ENCODE peak calls at places on chromosomes 12 and 14, in four cellular contexts. E, N, Y and R are unnamed samples.
A peak's percentile ranks its signal among the peaks of the same experiment; 100 is the strongest.

GRCh38 chr12:33605776-33606175 is 166.2 kb upstream of the SYT10 start:
- DNase-seq in E (no peak), N (no peak), Y (no peak), R (no peak)

GRCh38 chr14:56632192-56632591 is 52.6 kb downstream of the TMEM260 start:
- DNase-seq in E (no peak), N (no peak), Y (no peak), R (no peak)

GRCh38 chr14:103140316-103141109 is 17.3 kb downstream of the TNFAIP2 start:
- DNase-seq in E (no peak), N (no peak), Y (no peak), R (no peak)

GRCh38 chr12:52139579-52140062 is 52.2 kb downstream of the KRT80 start:
- DNase-seq in E (no peak), N (no peak), Y (no peak), R (no peak)

GRCh38 chr14:68653754-68654153 is 139.1 kb downstream of the ZFP36L1 start:
- DNase-seq in E (no peak), N (no peak), Y (no peak), R (no peak)

GRCh38 chr12:108712925-108713203 is 18.5 kb downstream of the CORO1C start:
- DNase-seq in E (no peak), N (no peak), Y (no peak), R (no peak)

GRCh38 chr14:22508662-22509035 is 80.4 kb downstream of the DAD1 start:
- DNase-seq in E (no peak), N (no peak), Y (no peak), R (no peak)

GRCh38 chr14:61188936-61189808 is 92.0 kb downstream of the TMEM30B start:
- DNase-seq in E (no peak), N (peak; percentile 70), Y (peak; percentile 7), R (no peak)

GRCh38 chr12:103877934-103878510 is 37.0 kb upstream of the NT5DC3 start:
- DNase-seq in E (peak; percentile 33), N (peak; percentile 52), Y (no peak), R (peak; percentile 58)

GRCh38 chr12:15688202-15688736 is 100.9 kb downstream of the EPS8 start:
- DNase-seq in E (no peak), N (no peak), Y (no peak), R (no peak)

GRCh38 chr14:30572237-30572636 is 13.3 kb downstream of the G2E3 start:
- DNase-seq in E (no peak), N (no peak), Y (no peak), R (no peak)

GRCh38 chr12:110349521-110350151 is 53.9 kb downstream of the ANAPC7 start:
- DNase-seq in E (no peak), N (no peak), Y (peak; percentile 27), R (no peak)

GRCh38 chr12:90940872-90941499 is 14.0 kb downstream of the CCER1 start:
- DNase-seq in E (peak; percentile 17), N (peak; percentile 75), Y (no peak), R (peak; percentile 8)

GRCh38 chr12:6072302-6072752 is 52.1 kb downstream of the VWF start:
- DNase-seq in E (no peak), N (peak; percentile 72), Y (no peak), R (no peak)

GRCh38 chr12:80268924-80269749 is 169.8 kb downstream of the OTOGL start:
- DNase-seq in E (no peak), N (peak; percentile 92), Y (no peak), R (no peak)

GRCh38 chr12:18719922-18720321 is 17.9 kb downstream of the PLCZ1 start:
- DNase-seq in E (no peak), N (no peak), Y (no peak), R (no peak)

GRCh38 chr12:49098035-49098451 is 3.4 kb upstream of the DHH start:
- DNase-seq in E (no peak), N (peak; percentile 58), Y (peak; percentile 45), R (peak; percentile 31)

GRCh38 chr14:99676657-99677056 is 7.4 kb upstream of the CYP46A1 start:
- DNase-seq in E (no peak), N (no peak), Y (no peak), R (no peak)

GRCh38 chr14:75880512-75880911 is 101.3 kb downstream of the TGFB3 start:
- DNase-seq in E (no peak), N (no peak), Y (no peak), R (no peak)

GRCh38 chr14:38211258-38211735 is 3.6 kb downstream of the SSTR1 start:
- DNase-seq in E (no peak), N (no peak), Y (no peak), R (no peak)

GRCh38 chr14:95953111-95953724 is 76.6 kb downstream of the TUNAR start:
- DNase-seq in E (no peak), N (no peak), Y (no peak), R (no peak)

GRCh38 chr12:6914246-6914947 is at the start of gene ENO2:
- DNase-seq in E (peak; percentile 7), N (peak; percentile 51), Y (peak; percentile 79), R (peak; percentile 33)

GRCh38 chr14:89899917-89900680 is 54.4 kb downstream of the EFCAB11 start:
- DNase-seq in E (no peak), N (peak; percentile 35), Y (peak; percentile 8), R (no peak)

GRCh38 chr12:24039113-24039525 is 89.6 kb upstream of the SOX5 start:
- DNase-seq in E (no peak), N (peak; percentile 66), Y (no peak), R (no peak)

GRCh38 chr12:14399871-14400270 is 34.4 kb downstream of the ATF7IP start:
- DNase-seq in E (no peak), N (peak; percentile 42), Y (no peak), R (no peak)

GRCh38 chr14:98382662-98383061 is 889.3 kb downstream of the BCL11B start:
- DNase-seq in E (no peak), N (no peak), Y (no peak), R (no peak)

GRCh38 chr12:47778842-47779241 is 5.8 kb downstream of the SLC48A1 start:
- DNase-seq in E (no peak), N (no peak), Y (no peak), R (no peak)

GRCh38 chr12:107539196-107539939 is 146.2 kb upstream of the PWP1 start:
- DNase-seq in E (no peak), N (no peak), Y (no peak), R (no peak)

GRCh38 chr14:90483551-90483950 is 86.7 kb downstream of the CALM1 start:
- DNase-seq in E (no peak), N (peak; percentile 14), Y (no peak), R (no peak)

GRCh38 chr12:26921886-26922285 is 15.9 kb downstream of the INTS13 start:
- DNase-seq in E (no peak), N (no peak), Y (no peak), R (no peak)

GRCh38 chr12:53201170-53201541 is 5.9 kb downstream of the ITGB7 start:
- DNase-seq in E (no peak), N (no peak), Y (no peak), R (no peak)

GRCh38 chr12:118144499-118144898 is 8.6 kb downstream of the PEBP1 start:
- DNase-seq in E (no peak), N (no peak), Y (no peak), R (no peak)

GRCh38 chr12:70733385-70733784 is 96.2 kb upstream of the PTPRB start:
- DNase-seq in E (no peak), N (peak; percentile 71), Y (no peak), R (peak; percentile 13)

GRCh38 chr12:29962276-29963035 is 178.7 kb upstream of the TMTC1 start:
- DNase-seq in E (no peak), N (no peak), Y (no peak), R (no peak)

GRCh38 chr12:13433768-13434167 is 237.2 kb downstream of the EMP1 start:
- DNase-seq in E (no peak), N (no peak), Y (no peak), R (no peak)